ENCODE peak calls at places on chromosomes 5 and 9, in seven cellular contexts. One of them, this sample, is unnamed.

GRCh38 chr9:36325081-36325828 is 67.0 kb upstream of the GNE start:
- DNase-seq in GM10248: no peak
- DNase-seq in heart left ventricle: peak; percentile 31
- DNase-seq in type B pancreatic cell: no peak
- DNase-seq in fibroblast of the aortic adventitia: no peak
- DNase-seq in HepG2: no peak
- DNase-seq in neural progenitor cell: no peak
- DNase-seq in this sample: peak; percentile 53

GRCh38 chr5:132086277-132086794 is 12.7 kb downstream of the CSF2 start:
- DNase-seq in GM10248: no peak
- DNase-seq in heart left ventricle: peak; percentile 82
- DNase-seq in type B pancreatic cell: no peak
- DNase-seq in fibroblast of the aortic adventitia: peak; percentile 97
- DNase-seq in HepG2: no peak
- DNase-seq in neural progenitor cell: no peak
- DNase-seq in this sample: peak; percentile 68

GRCh38 chr5:2948875-2949274 is 197.4 kb upstream of the IRX2 start:
- DNase-seq in GM10248: no peak
- DNase-seq in heart left ventricle: no peak
- DNase-seq in type B pancreatic cell: no peak
- DNase-seq in fibroblast of the aortic adventitia: no peak
- DNase-seq in HepG2: no peak
- DNase-seq in neural progenitor cell: no peak
- DNase-seq in this sample: no peak

GRCh38 chr5:54632131-54632551 is 114.6 kb downstream of the SNX18 start:
- DNase-seq in GM10248: no peak
- DNase-seq in heart left ventricle: no peak
- DNase-seq in type B pancreatic cell: no peak
- DNase-seq in fibroblast of the aortic adventitia: peak; percentile 73
- DNase-seq in HepG2: no peak
- DNase-seq in neural progenitor cell: no peak
- DNase-seq in this sample: no peak

GRCh38 chr5:24491482-24491881 is 153.3 kb downstream of the CDH10 start:
- DNase-seq in GM10248: no peak
- DNase-seq in heart left ventricle: no peak
- DNase-seq in type B pancreatic cell: no peak
- DNase-seq in fibroblast of the aortic adventitia: no peak
- DNase-seq in HepG2: no peak
- DNase-seq in neural progenitor cell: peak; percentile 5
- DNase-seq in this sample: no peak

GRCh38 chr9:14271078-14271673 is 42.8 kb downstream of the NFIB start:
- DNase-seq in GM10248: no peak
- DNase-seq in heart left ventricle: peak; percentile 79
- DNase-seq in type B pancreatic cell: peak; percentile 77
- DNase-seq in fibroblast of the aortic adventitia: peak; percentile 92
- DNase-seq in HepG2: peak; percentile 64
- DNase-seq in neural progenitor cell: peak; percentile 43
- DNase-seq in this sample: peak; percentile 80

GRCh38 chr5:95900383-95900958 is 61.2 kb downstream of the ELL2 start:
- DNase-seq in GM10248: no peak
- DNase-seq in heart left ventricle: peak; percentile 59
- DNase-seq in type B pancreatic cell: no peak
- DNase-seq in fibroblast of the aortic adventitia: peak; percentile 80
- DNase-seq in HepG2: no peak
- DNase-seq in neural progenitor cell: no peak
- DNase-seq in this sample: no peak

GRCh38 chr9:89888233-89888632 is 283.4 kb downstream of the GADD45G start:
- DNase-seq in GM10248: no peak
- DNase-seq in heart left ventricle: no peak
- DNase-seq in type B pancreatic cell: no peak
- DNase-seq in fibroblast of the aortic adventitia: no peak
- DNase-seq in HepG2: no peak
- DNase-seq in neural progenitor cell: no peak
- DNase-seq in this sample: no peak

GRCh38 chr5:33736510-33736909 is 155.3 kb downstream of the ADAMTS12 start:
- DNase-seq in GM10248: no peak
- DNase-seq in heart left ventricle: no peak
- DNase-seq in type B pancreatic cell: no peak
- DNase-seq in fibroblast of the aortic adventitia: peak; percentile 65
- DNase-seq in HepG2: peak; percentile 4
- DNase-seq in neural progenitor cell: no peak
- DNase-seq in this sample: no peak

GRCh38 chr5:37776826-37777225 is 63.0 kb downstream of the GDNF start:
- DNase-seq in GM10248: no peak
- DNase-seq in heart left ventricle: no peak
- DNase-seq in type B pancreatic cell: no peak
- DNase-seq in fibroblast of the aortic adventitia: peak; percentile 78
- DNase-seq in HepG2: no peak
- DNase-seq in neural progenitor cell: no peak
- DNase-seq in this sample: no peak

GRCh38 chr5:123285122-123286011 is 137.8 kb downstream of the CEP120 start:
- DNase-seq in GM10248: no peak
- DNase-seq in heart left ventricle: no peak
- DNase-seq in type B pancreatic cell: no peak
- DNase-seq in fibroblast of the aortic adventitia: peak; percentile 56
- DNase-seq in HepG2: no peak
- DNase-seq in neural progenitor cell: peak; percentile 59
- DNase-seq in this sample: no peak

GRCh38 chr5:73638344-73639095 is 12.5 kb downstream of the ARHGEF28 start:
- DNase-seq in GM10248: no peak
- DNase-seq in heart left ventricle: no peak
- DNase-seq in type B pancreatic cell: no peak
- DNase-seq in fibroblast of the aortic adventitia: peak; percentile 87
- DNase-seq in HepG2: no peak
- DNase-seq in neural progenitor cell: no peak
- DNase-seq in this sample: no peak

GRCh38 chr5:57232293-57233033 is 58.6 kb downstream of the GPBP1 start:
- DNase-seq in GM10248: no peak
- DNase-seq in heart left ventricle: no peak
- DNase-seq in type B pancreatic cell: no peak
- DNase-seq in fibroblast of the aortic adventitia: no peak
- DNase-seq in HepG2: no peak
- DNase-seq in neural progenitor cell: no peak
- DNase-seq in this sample: no peak

GRCh38 chr5:122942164-122942914 is 94.2 kb downstream of the PPIC start:
- DNase-seq in GM10248: no peak
- DNase-seq in heart left ventricle: no peak
- DNase-seq in type B pancreatic cell: no peak
- DNase-seq in fibroblast of the aortic adventitia: peak; percentile 81
- DNase-seq in HepG2: no peak
- DNase-seq in neural progenitor cell: no peak
- DNase-seq in this sample: no peak

GRCh38 chr5:73748510-73749410 is 122.8 kb downstream of the ARHGEF28 start:
- DNase-seq in GM10248: no peak
- DNase-seq in heart left ventricle: peak; percentile 49
- DNase-seq in type B pancreatic cell: no peak
- DNase-seq in fibroblast of the aortic adventitia: peak; percentile 75
- DNase-seq in HepG2: no peak
- DNase-seq in neural progenitor cell: no peak
- DNase-seq in this sample: no peak

GRCh38 chr5:14397717-14398116 is 183.9 kb upstream of the OTULINL start:
- DNase-seq in GM10248: no peak
- DNase-seq in heart left ventricle: no peak
- DNase-seq in type B pancreatic cell: no peak
- DNase-seq in fibroblast of the aortic adventitia: peak; percentile 93
- DNase-seq in HepG2: no peak
- DNase-seq in neural progenitor cell: no peak
- DNase-seq in this sample: no peak

GRCh38 chr9:70406446-70406862 is 8.0 kb downstream of the KLF9 start:
- DNase-seq in GM10248: peak; percentile 51
- DNase-seq in heart left ventricle: no peak
- DNase-seq in type B pancreatic cell: no peak
- DNase-seq in fibroblast of the aortic adventitia: peak; percentile 72
- DNase-seq in HepG2: no peak
- DNase-seq in neural progenitor cell: peak; percentile 51
- DNase-seq in this sample: no peak

GRCh38 chr9:112120046-112120373 is 55.1 kb downstream of the SUSD1 start:
- DNase-seq in GM10248: no peak
- DNase-seq in heart left ventricle: no peak
- DNase-seq in type B pancreatic cell: no peak
- DNase-seq in fibroblast of the aortic adventitia: no peak
- DNase-seq in HepG2: no peak
- DNase-seq in neural progenitor cell: no peak
- DNase-seq in this sample: no peak

GRCh38 chr5:42772265-42772993 is 15.8 kb downstream of the CCDC152 start:
- DNase-seq in GM10248: no peak
- DNase-seq in heart left ventricle: no peak
- DNase-seq in type B pancreatic cell: no peak
- DNase-seq in fibroblast of the aortic adventitia: peak; percentile 89
- DNase-seq in HepG2: no peak
- DNase-seq in neural progenitor cell: no peak
- DNase-seq in this sample: no peak

GRCh38 chr5:135371738-135372232 is 27.2 kb downstream of the MACROH2A1 start:
- DNase-seq in GM10248: no peak
- DNase-seq in heart left ventricle: no peak
- DNase-seq in type B pancreatic cell: peak; percentile 37
- DNase-seq in fibroblast of the aortic adventitia: peak; percentile 38
- DNase-seq in HepG2: no peak
- DNase-seq in neural progenitor cell: no peak
- DNase-seq in this sample: no peak

GRCh38 chr5:4581289-4581688 is 558.8 kb upstream of the ADAMTS16 start:
- DNase-seq in GM10248: no peak
- DNase-seq in heart left ventricle: no peak
- DNase-seq in type B pancreatic cell: no peak
- DNase-seq in fibroblast of the aortic adventitia: no peak
- DNase-seq in HepG2: no peak
- DNase-seq in neural progenitor cell: no peak
- DNase-seq in this sample: no peak

GRCh38 chr9:132488611-132489010 is 78.6 kb downstream of the CFAP77 start:
- DNase-seq in GM10248: no peak
- DNase-seq in heart left ventricle: no peak
- DNase-seq in type B pancreatic cell: no peak
- DNase-seq in fibroblast of the aortic adventitia: no peak
- DNase-seq in HepG2: no peak
- DNase-seq in neural progenitor cell: no peak
- DNase-seq in this sample: no peak

GRCh38 chr5:157947156-157947555 is 88.2 kb upstream of the CLINT1 start:
- DNase-seq in GM10248: no peak
- DNase-seq in heart left ventricle: no peak
- DNase-seq in type B pancreatic cell: no peak
- DNase-seq in fibroblast of the aortic adventitia: no peak
- DNase-seq in HepG2: no peak
- DNase-seq in neural progenitor cell: no peak
- DNase-seq in this sample: no peak
- TF ChIP-seq CTCF in GM10248: no peak
- TF ChIP-seq CTCF in heart left ventricle: no peak
- TF ChIP-seq CTCF in type B pancreatic cell: no peak
- TF ChIP-seq CTCF in fibroblast of the aortic adventitia: no peak
- TF ChIP-seq CTCF in HepG2: no peak
- TF ChIP-seq CTCF in neural progenitor cell: no peak
- TF ChIP-seq CTCF in this sample: no peak

DNA sequence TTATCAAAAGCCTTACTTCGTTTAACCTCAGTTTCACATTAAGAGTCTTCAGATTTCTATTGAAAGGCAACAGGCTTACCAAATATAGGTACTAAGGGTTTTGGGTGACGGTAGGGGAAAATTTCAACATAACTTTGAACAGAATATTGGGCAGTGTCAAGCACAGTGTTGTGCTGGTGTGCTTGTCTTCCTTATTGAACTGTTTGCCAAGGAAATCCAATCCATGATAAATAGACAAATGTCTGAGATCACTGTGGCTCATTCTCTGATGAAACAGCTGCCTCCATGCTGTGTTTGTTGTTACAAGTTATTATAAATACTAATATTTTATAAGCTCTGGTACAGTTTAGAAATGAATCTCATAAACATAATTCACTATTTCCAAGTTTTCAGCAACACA is 730.1 kb downstream of the NR2F1-AS1 start:
- DNase-seq in GM10248: no peak
- DNase-seq in heart left ventricle: no peak
- DNase-seq in type B pancreatic cell: no peak
- DNase-seq in fibroblast of the aortic adventitia: no peak
- DNase-seq in HepG2: no peak
- DNase-seq in neural progenitor cell: no peak
- DNase-seq in this sample: no peak
- TF ChIP-seq CTCF in GM10248: no peak
- TF ChIP-seq CTCF in heart left ventricle: no peak
- TF ChIP-seq CTCF in type B pancreatic cell: no peak
- TF ChIP-seq CTCF in fibroblast of the aortic adventitia: no peak
- TF ChIP-seq CTCF in HepG2: no peak
- TF ChIP-seq CTCF in neural progenitor cell: no peak
- TF ChIP-seq CTCF in this sample: no peak

DNA sequence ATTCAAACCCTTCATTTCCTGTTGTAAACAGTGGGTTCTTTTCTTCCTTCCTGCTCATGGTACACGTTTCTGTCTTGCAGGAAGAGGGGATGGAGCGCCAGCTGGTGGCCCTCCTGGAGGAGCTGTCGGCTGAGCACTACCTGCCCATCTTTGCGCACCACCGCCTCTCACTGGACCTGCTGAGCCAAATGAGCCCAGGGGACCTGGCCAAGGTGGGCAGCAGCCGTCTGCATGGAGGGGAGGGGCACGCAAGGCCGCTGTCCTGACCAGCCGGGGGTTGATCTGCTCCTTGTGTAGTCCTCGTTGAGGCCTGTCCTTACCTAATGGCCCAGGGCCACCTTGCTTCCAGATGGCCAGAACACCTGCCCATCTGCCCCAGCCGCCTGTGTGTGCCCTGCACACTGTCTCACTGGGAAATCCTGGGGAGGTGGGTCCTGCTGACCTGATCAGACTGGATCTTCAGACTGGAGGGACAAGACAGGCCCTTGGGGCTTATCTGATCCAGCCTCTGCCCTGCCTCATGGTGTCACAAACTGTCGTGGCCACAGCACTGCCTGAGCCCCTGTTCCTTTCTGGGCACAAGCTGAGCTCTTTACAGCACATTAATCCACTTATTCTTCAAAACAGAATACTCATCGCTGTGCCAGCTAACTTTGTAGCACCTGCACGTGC is 44.7 kb downstream of the LRSAM1 start:
- DNase-seq in GM10248: no peak
- DNase-seq in heart left ventricle: no peak
- DNase-seq in type B pancreatic cell: no peak
- DNase-seq in fibroblast of the aortic adventitia: no peak
- DNase-seq in HepG2: no peak
- DNase-seq in neural progenitor cell: no peak
- DNase-seq in this sample: no peak
- TF ChIP-seq CTCF in GM10248: no peak
- TF ChIP-seq CTCF in heart left ventricle: no peak
- TF ChIP-seq CTCF in type B pancreatic cell: no peak
- TF ChIP-seq CTCF in fibroblast of the aortic adventitia: no peak
- TF ChIP-seq CTCF in HepG2: no peak
- TF ChIP-seq CTCF in neural progenitor cell: no peak
- TF ChIP-seq CTCF in this sample: no peak

DNA sequence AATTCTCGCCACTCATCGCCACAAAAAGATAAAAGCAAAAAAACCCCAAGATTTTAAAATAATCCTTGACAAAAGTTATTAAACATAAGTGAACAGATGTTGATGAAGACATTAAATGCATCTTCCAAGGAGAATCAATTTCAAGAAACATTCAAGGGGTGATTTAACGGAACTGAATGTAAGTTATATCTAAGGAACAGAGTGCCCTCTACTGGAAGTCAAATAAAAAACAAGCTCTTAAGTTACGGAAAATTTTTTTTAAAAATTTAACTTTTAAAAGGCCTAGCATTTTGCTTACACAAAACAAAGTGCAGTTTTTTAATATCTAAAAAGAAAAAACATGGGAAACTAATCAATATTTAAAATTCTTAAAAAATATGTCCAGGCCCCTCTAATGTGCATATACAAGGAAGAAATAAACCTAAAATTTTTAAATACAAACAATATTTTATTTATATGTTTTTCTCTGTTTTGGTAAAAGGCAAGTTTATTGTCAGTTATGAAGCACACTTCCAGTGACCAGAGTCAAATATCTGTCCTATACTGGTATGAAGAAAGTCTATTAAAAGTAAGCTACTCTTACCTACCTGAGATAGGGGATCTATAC is 28.0 kb downstream of the TEX10 start:
- DNase-seq in GM10248: peak; percentile 20
- DNase-seq in heart left ventricle: no peak
- DNase-seq in type B pancreatic cell: no peak
- DNase-seq in fibroblast of the aortic adventitia: peak; percentile 76
- DNase-seq in HepG2: peak; percentile 9
- DNase-seq in neural progenitor cell: peak; percentile 45
- DNase-seq in this sample: no peak
- TF ChIP-seq CTCF in GM10248: peak; percentile 34
- TF ChIP-seq CTCF in heart left ventricle: peak; percentile 46
- TF ChIP-seq CTCF in type B pancreatic cell: peak; percentile 81
- TF ChIP-seq CTCF in fibroblast of the aortic adventitia: peak; percentile 42
- TF ChIP-seq CTCF in HepG2: no peak
- TF ChIP-seq CTCF in neural progenitor cell: peak; percentile 70
- TF ChIP-seq CTCF in this sample: peak; percentile 46